ENCODE peak calls at places on chromosome 16, in ten cellular contexts. R is stomach, U is Peyer's patch, C is sigmoid colon, Q is fibroblast of lung, O is aorta, N is PC-3, S is neural progenitor cell, J is SK-N-MC, M is small intestine. G is an unnamed sample.

GRCh38 chr16:88533945-88534641 is 36.1 kb upstream of the ZC3H18 start:
- DNase-seq in R (peak; percentile 59), U (peak; percentile 71), C (peak; percentile 86), Q (peak; percentile 48), O (peak; percentile 91), N (peak; percentile 64), S (peak; percentile 92), J (no peak), M (no peak), G (peak; percentile 69)

GRCh38 chr16:57998484-57998883 is 2.0 kb downstream of the ZNF319 start:
- DNase-seq in R (peak; percentile 46), U (peak; percentile 40), C (no peak), Q (peak; percentile 49), O (peak; percentile 74), N (peak; percentile 45), S (no peak), J (no peak), M (peak; percentile 45), G (no peak)

GRCh38 chr16:1426734-1427451 is 4.0 kb upstream of the PERCC1 start:
- DNase-seq in R (no peak), U (no peak), C (no peak), Q (no peak), O (no peak), N (no peak), S (no peak), J (no peak), M (no peak), G (no peak)

GRCh38 chr16:56683424-56684162 is 1.3 kb downstream of the MT1X start:
- DNase-seq in R (no peak), U (no peak), C (peak; percentile 68), Q (no peak), O (no peak), N (no peak), S (no peak), J (no peak), M (no peak), G (no peak)

GRCh38 chr16:78639775-78640174 is 540.3 kb downstream of the WWOX start:
- DNase-seq in R (no peak), U (no peak), C (no peak), Q (no peak), O (no peak), N (no peak), S (no peak), J (no peak), M (no peak), G (no peak)

GRCh38 chr16:48378836-48379235 is 6.4 kb downstream of the SIAH1 start:
- DNase-seq in R (no peak), U (no peak), C (no peak), Q (no peak), O (no peak), N (no peak), S (no peak), J (no peak), M (no peak), G (no peak)

GRCh38 chr16:89924298-89924924 is 1.3 kb downstream of the TUBB3 start:
- DNase-seq in R (no peak), U (no peak), C (no peak), Q (peak; percentile 36), O (peak; percentile 79), N (no peak), S (peak; percentile 94), J (no peak), M (no peak), G (peak; percentile 71)

GRCh38 chr16:54346046-54346445 is 59.5 kb upstream of the IRX3 start:
- DNase-seq in R (no peak), U (no peak), C (no peak), Q (peak; percentile 25), O (no peak), N (no peak), S (no peak), J (no peak), M (no peak), G (no peak)

GRCh38 chr16:87196229-87196628 is 121.0 kb downstream of the C16orf95 start:
- DNase-seq in R (no peak), U (no peak), C (peak; percentile 37), Q (no peak), O (no peak), N (no peak), S (no peak), J (no peak), M (no peak), G (peak; percentile 48)

GRCh38 chr16:87194172-87194571 is 123.0 kb downstream of the C16orf95 start:
- DNase-seq in R (no peak), U (no peak), C (peak; percentile 48), Q (no peak), O (no peak), N (no peak), S (no peak), J (no peak), M (no peak), G (no peak)

GRCh38 chr16:87192418-87193073 is 124.6 kb downstream of the C16orf95 start:
- DNase-seq in R (no peak), U (no peak), C (no peak), Q (no peak), O (no peak), N (no peak), S (no peak), J (no peak), M (no peak), G (no peak)

GRCh38 chr16:87198328-87198731 is 118.9 kb downstream of the C16orf95 start:
- DNase-seq in R (no peak), U (no peak), C (no peak), Q (no peak), O (no peak), N (peak; percentile 39), S (no peak), J (no peak), M (no peak), G (no peak)

DNA sequence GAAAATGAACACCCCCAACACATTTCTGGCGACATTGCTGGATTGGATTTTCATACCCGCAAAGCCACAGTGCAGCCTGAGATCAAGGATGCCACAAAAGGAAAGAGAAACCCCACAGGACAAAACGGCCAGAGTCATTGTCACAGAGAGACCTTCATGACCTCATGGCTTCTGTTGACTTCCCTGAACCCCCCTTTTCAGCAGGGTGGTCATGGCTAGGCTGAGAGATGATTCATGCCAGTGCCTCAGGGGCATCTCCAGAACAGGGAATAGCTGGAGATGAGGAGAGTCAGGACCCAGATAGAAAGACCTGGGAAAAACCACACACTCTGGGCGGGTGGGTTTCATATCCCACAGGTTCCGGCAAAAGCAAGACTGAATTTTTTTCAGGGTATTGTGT is 122.0 kb downstream of the C16orf95 start:
- DNase-seq in R (no peak), U (no peak), C (peak; percentile 27), Q (no peak), O (peak; percentile 5), N (no peak), S (no peak), J (no peak), M (no peak), G (no peak)
- H3K4me3 ChIP-seq in R (no peak overlapping the region), U (no peak overlapping the region), C (no peak overlapping the region), Q (no peak overlapping the region), O (no peak overlapping the region), N (no peak overlapping the region), S (no peak overlapping the region), J (no peak overlapping the region), M (no peak overlapping the region), G (no peak overlapping the region)

GRCh38 chr16:4826980-4827379 is 20.1 kb downstream of the GLYR1 start:
- DNase-seq in R (no peak), U (no peak), C (no peak), Q (no peak), O (no peak), N (no peak), S (no peak), J (no peak), M (no peak), G (no peak)
- H3K36me3 ChIP-seq in R (peaks cover 100% of the 10 kb centered on the region), U (peaks cover 100% of the 10 kb centered on the region), C (peaks cover 100% of the 10 kb centered on the region), Q (peaks cover 23% of the 10 kb centered on the region), O (peaks cover 17% of the 10 kb centered on the region), N (peaks cover 26% of the 10 kb centered on the region), S (no peaks in the 10 kb centered on the region), J (peaks cover 73% of the 10 kb centered on the region), M (peaks cover 31% of the 10 kb centered on the region), G (peaks cover 90% of the 10 kb centered on the region)

GRCh38 chr16:81313731-81314602 is 795 bp upstream of the GAN start:
- DNase-seq in R (no peak), U (no peak), C (no peak), Q (peak; percentile 64), O (no peak), N (no peak), S (peak; percentile 65), J (no peak), M (peak; percentile 12), G (no peak)

GRCh38 chr16:81316176-81316496 is 1.4 kb downstream of the GAN start:
- DNase-seq in R (no peak), U (no peak), C (no peak), Q (no peak), O (no peak), N (no peak), S (no peak), J (no peak), M (peak; percentile 2), G (no peak)

GRCh38 chr16:81318711-81319110 is 3.9 kb downstream of the GAN start:
- DNase-seq in R (no peak), U (no peak), C (no peak), Q (no peak), O (no peak), N (no peak), S (peak; percentile 2), J (no peak), M (no peak), G (no peak)

GRCh38 chr16:81314603-81315270 is at the start of gene GAN:
- DNase-seq in R (peak; percentile 96), U (peak; percentile 95), C (peak; percentile 98), Q (peak; percentile 97), O (peak; percentile 98), N (peak; percentile 92), S (peak; percentile 98), J (peak; percentile 32), M (peak; percentile 96), G (peak; percentile 91)

DNA sequence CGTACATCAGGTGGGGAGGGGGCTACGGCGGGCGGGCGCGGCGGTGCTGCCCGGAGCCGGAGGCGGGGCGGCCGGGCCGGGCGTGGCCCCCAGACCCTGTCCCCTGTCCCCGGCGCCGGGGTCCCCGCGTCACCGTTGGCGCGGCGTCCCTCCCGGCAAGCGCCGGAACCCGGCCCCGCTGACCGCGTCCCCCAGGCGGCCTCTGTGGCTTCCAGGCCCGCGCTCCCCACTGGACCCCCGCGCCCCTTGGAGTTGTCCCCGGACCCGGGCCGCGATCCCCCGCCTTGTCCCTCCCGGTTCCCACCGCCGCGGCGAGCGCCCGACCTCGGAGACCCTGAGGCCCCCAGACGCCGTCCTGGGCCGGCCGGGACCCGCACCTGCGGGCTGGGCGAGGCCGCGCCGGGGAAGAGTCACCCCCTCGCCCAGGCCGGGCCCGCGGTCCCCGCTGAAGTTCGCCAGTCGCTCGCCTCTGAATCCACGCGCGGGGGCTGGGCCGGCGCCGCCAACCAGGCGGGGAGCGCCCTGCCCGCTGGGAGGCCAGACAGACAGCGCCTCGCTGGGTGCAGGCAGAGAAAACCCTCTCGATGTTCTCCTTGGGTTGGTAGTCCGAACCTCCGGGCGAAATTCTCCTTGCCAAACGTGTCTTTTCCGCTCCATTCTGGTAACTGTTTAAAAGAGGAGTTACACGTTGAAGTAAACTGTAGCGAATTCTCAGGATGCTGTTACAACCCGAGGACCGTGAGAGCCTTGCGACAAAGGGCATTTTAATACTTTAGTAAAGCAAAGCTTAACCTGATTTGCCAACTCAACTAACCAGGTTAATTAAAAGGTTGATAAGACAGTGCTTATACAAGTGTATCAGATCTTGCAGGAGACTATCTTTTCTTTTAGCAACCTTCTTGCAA is 761 bp downstream of the GAN start:
- DNase-seq in R (peak; percentile 68), U (peak; percentile 37), C (peak; percentile 79), Q (peak; percentile 61), O (peak; percentile 88), N (peak; percentile 42), S (peak; percentile 45), J (no peak), M (peak; percentile 65), G (peak; percentile 37)
- H3K4me3 ChIP-seq in R (peak overlapping the region; percentile 93), U (peak overlapping the region; percentile 99), C (peak overlapping the region; percentile 87), Q (peak overlapping the region; percentile 82), O (peak overlapping the region; percentile 93), N (peak overlapping the region; percentile 95), S (peak overlapping the region; percentile 69), J (peak overlapping the region; percentile 87), M (peak overlapping the region; percentile 92), G (peak overlapping the region; percentile 67)

GRCh38 chr16:67731071-67731810 is 12.1 kb upstream of the GFOD2 start:
- DNase-seq in R (no peak), U (no peak), C (peak; percentile 33), Q (no peak), O (peak; percentile 12), N (no peak), S (no peak), J (no peak), M (no peak), G (no peak)
- H3K36me3 ChIP-seq in R (peaks cover 81% of the 10 kb centered on the region), U (peaks cover 76% of the 10 kb centered on the region), C (peaks cover 83% of the 10 kb centered on the region), Q (peaks cover 9% of the 10 kb centered on the region), O (peaks cover 11% of the 10 kb centered on the region), N (no peaks in the 10 kb centered on the region), S (no peaks in the 10 kb centered on the region), J (no peaks in the 10 kb centered on the region), M (peaks cover 10% of the 10 kb centered on the region), G (no peaks in the 10 kb centered on the region)